ENCODE peak calls at places on chromosomes 1 and 21, in seven cellular contexts. X is GM12892, J is breast epithelium, D is ovary, L is sigmoid colon, M is GM12891, Z is GM12878. P is an unnamed sample.

GRCh38 chr1:7885513-7886298 is 32.8 kb upstream of the UTS2 start:
- DNase-seq in Z (no peak), L (no peak), X (no peak), D (no peak), M (no peak), J (peak), P (peak)

GRCh38 chr1:15429701-15430149 is 8.5 kb upstream of the CTRC start:
- DNase-seq in L (no peak), J (no peak), M (no peak), X (no peak), Z (no peak), D (no peak), P (no peak)

GRCh38 chr1:118948351-118948750 is 39.8 kb downstream of the TBX15 start:
- DNase-seq in J (no peak), M (no peak), Z (no peak), L (no peak), D (no peak), X (no peak), P (no peak)

GRCh38 chr1:154353460-154353904 is 28.2 kb downstream of the ATP8B2 start:
- DNase-seq in M (no peak), X (no peak), L (no peak), D (no peak), Z (peak), J (no peak), P (no peak)

GRCh38 chr21:43266534-43266933 is 97.7 kb downstream of the CRYAA start:
- DNase-seq in L (no peak), X (no peak), M (no peak), D (peak), J (no peak), Z (no peak), P (no peak)

GRCh38 chr1:151867785-151868403 is 14.4 kb upstream of the THEM5 start:
- DNase-seq in Z (no peak), J (no peak), X (no peak), D (no peak), L (no peak), M (no peak), P (no peak)

GRCh38 chr1:234519506-234519905 is 40.5 kb upstream of the TARBP1 start:
- DNase-seq in J (no peak), X (no peak), M (no peak), D (no peak), L (peak), Z (no peak), P (no peak)

GRCh38 chr1:45619149-45619921 is 4.5 kb downstream of the CCDC17 start:
- DNase-seq in X (no peak), M (no peak), Z (no peak), J (no peak), L (no peak), D (no peak), P (no peak)

GRCh38 chr1:84613026-84613425 is 38.8 kb upstream of the CTBS start:
- DNase-seq in L (no peak), D (no peak), Z (no peak), X (no peak), M (no peak), J (no peak), P (no peak)

GRCh38 chr1:36321119-36321951 is 2.1 kb downstream of the EVA1B start:
- DNase-seq in M (no peak), X (peak), J (no peak), L (peak), D (peak), Z (no peak), P (peak)

GRCh38 chr1:18597159-18598042 is 33.2 kb upstream of the PAX7 start:
- DNase-seq in M (peak), X (no peak), Z (no peak), D (peak), L (peak), J (no peak), P (no peak)

GRCh38 chr1:2353215-2353906 is 38.0 kb downstream of the MORN1 start:
- DNase-seq in L (peak), J (no peak), Z (no peak), X (no peak), M (no peak), D (peak), P (no peak)

GRCh38 chr1:233359431-233359830 is 31.9 kb downstream of the MAP3K21 start:
- DNase-seq in J (no peak), X (no peak), Z (no peak), D (no peak), M (no peak), L (no peak), P (no peak)

GRCh38 chr1:109654519-109654918 is 1.4 kb upstream of the GSTM4 start:
- DNase-seq in Z (no peak), M (no peak), X (no peak), L (no peak), J (no peak), D (peak), P (peak)

GRCh38 chr1:109657395-109657794 is 1.5 kb downstream of the GSTM4 start:
- DNase-seq in L (no peak), Z (no peak), J (no peak), D (peak), X (no peak), M (no peak), P (peak)

GRCh38 chr1:109657970-109658369 is 2.1 kb downstream of the GSTM4 start:
- DNase-seq in L (no peak), J (no peak), D (no peak), X (no peak), M (no peak), Z (no peak), P (peak)

GRCh38 chr1:109653286-109653685 is 2.6 kb upstream of the GSTM4 start:
- DNase-seq in D (no peak), Z (no peak), J (no peak), X (no peak), M (no peak), L (no peak), P (no peak)

DNA sequence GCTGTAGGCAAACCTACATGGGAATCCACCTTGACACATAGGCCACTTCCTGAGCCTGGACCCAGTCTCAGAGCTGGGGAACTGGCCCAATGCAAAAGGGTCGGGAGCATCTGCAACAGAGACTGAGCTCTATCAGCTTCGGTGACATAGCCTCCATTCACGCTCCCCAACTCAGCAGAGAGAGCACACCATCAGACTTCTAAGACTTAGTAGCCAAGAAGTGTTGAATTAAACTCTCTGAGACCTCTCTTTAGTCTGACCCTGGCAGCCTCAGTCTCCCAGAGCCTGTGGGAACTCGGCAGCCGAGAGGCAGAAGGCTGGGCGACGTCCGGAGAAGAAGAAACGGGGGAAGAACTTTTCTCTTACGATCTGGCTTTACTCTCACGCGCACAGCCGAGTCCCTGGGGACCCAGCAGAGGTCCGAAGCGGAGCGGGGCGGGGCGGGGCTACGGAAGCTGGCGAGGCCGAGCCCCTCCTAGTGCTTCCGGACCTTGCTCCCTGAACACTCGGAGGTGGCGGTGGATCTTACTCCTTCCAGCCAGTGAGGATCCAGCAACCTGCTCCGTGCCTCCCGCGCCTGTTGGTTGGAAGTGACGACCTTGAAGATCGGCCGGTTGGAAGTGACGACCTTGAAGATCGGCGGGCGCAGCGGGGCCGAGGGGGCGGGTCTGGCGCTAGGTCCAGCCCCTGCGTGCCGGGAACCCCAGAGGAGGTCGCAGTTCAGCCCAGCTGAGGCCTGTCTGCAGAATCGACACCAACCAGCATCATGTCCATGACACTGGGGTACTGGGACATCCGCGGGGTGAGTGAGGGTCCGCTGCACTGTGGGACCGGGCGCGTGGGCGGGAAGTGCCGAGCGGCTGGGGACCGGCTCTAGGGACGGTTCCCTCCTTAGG is at the start of gene GSTM4:
- DNase-seq in M (peak), X (peak), J (peak), L (peak), Z (peak), D (peak), P (peak)
- TF ChIP-seq POLR2A in M (peak), X (peak), J (no peak), L (peak), Z (peak), D (peak), P (no peak)

GRCh38 chr1:156055343-156055645 is 712 bp downstream of the LAMTOR2 start:
- DNase-seq in D (no peak), J (no peak), Z (no peak), L (no peak), M (no peak), X (no peak), P (no peak)

GRCh38 chr1:156052862-156053769 is 482 bp downstream of the UBQLN4 start:
- DNase-seq in X (peak), M (peak), Z (no peak), D (peak), J (peak), L (peak), P (peak)

GRCh38 chr1:156053770-156054499 is at the start of gene UBQLN4:
- DNase-seq in M (peak), L (peak), J (peak), X (peak), Z (no peak), D (peak), P (peak)

GRCh38 chr1:156055649-156056048 is 1.1 kb downstream of the LAMTOR2 start:
- DNase-seq in X (no peak), M (no peak), D (no peak), J (no peak), L (no peak), Z (no peak), P (no peak)

GRCh38 chr1:156054500-156055342 is at the start of gene LAMTOR2:
- DNase-seq in M (peak), X (peak), L (peak), Z (peak), J (peak), D (peak), P (peak)
- TF ChIP-seq POLR2A in M (peak), X (peak), L (peak), Z (peak), J (peak), D (peak), P (no peak)

DNA sequence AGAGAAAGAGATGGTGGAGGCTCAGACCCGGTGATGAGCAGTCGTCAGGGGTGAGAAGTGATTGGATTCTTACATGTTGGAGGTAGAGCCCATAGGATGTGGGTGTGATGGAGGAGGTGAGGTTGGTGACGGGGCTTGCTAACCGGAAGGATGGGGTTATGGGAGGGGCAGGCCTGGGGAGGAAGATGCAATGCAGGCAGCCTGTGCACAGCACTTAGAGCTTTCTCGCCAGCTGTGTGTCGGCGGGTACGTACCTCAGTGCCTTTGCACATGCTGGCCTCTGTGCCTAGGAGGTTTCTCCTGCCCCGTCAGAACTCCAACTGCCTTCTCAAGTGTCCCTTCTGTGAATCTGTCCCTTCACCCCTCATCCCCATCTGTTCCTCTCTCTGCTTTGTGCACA is 2.9 kb upstream of the BSND start:
- DNase-seq in J (no peak), Z (no peak), M (no peak), L (no peak), X (no peak), D (no peak), P (no peak)
- TF ChIP-seq POLR2A in J (no peak), Z (no peak), M (no peak), L (no peak), X (no peak), D (no peak), P (no peak)

DNA sequence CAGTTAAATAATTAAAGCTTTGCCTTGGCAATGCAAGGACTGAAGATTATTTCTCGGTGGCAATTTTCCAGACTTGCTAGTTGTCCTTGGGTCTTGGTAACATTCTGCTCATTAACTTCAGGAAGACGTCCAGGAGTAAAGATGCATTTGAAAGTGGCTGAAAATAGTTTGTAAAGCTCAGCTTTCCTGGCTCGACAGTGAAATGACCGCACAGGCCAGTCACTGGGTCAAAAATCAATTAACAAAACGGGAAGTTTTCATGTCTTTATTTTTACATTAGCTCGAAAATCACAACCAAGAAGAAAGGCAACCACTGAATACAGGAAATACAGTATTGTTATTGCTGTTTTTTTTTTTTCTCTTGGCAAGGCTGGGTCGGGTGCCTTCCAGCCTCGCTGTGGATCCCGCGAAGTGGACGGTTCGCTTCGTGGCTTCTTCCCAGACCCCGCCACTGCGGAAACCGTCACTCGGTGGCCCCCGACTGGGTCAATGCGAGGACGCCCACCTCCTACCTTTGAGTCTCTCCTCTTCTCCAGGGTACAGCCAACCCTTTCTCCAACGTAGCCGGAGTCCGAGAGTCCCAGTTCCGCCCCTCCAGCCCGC is 479 bp upstream of the SNX7 start:
- DNase-seq in X (no peak), J (no peak), M (no peak), D (no peak), L (no peak), Z (no peak), P (no peak)
- TF ChIP-seq POLR2A in X (no peak), J (no peak), M (no peak), D (no peak), L (peak), Z (no peak), P (no peak)

DNA sequence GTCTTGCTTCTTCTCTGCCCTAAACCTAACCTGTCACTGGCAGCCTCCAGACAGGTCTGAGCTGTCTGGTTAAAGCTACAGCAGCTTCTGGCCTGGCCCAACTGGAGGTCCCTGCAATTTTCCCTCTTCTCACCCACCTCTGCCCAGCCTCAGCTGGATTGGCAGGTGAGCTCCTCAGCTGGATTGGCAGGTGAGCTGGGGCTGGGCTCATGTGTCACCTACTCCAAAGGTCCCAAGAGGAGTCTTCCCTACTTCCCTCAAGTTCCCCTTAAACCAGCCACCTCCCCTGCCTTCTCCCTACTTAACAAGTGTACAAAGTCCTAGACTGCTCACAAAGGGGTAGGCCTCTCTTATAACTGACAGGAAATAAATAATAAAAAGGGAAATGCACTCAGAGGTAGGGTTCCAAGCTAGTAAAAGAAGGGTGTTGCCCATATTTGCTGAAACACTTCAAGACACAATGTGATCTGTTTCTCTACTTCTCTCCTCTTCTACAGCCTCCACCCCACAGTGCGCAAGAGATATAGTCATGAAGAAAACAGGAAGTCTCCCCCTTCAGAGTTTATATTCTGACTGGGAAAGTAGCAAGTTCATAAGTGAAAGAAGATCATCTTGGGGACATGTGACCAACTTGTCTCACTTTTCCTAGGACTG is at the start of gene GPA33:
- DNase-seq in J (no peak), M (no peak), L (no peak), D (no peak), Z (no peak), X (no peak), P (no peak)
- TF ChIP-seq POLR2A in J (no peak), M (no peak), L (peak), D (no peak), Z (no peak), X (no peak), P (no peak)

P was measured in lower leg skin.